ENCODE peak calls at places on chromosomes 6 and 20, in five cellular contexts. G, E, C, U and T are unnamed samples.

GRCh38 chr20:58660855-58661254 is 9.8 kb downstream of the STX16 start:
- DNase-seq in G (no peak), E (no peak), C (peak), U (no peak), T (no peak)

GRCh38 chr6:108564178-108564577 is 3.5 kb downstream of the FOXO3 start:
- DNase-seq in G (no peak), E (no peak), C (no peak), U (peak), T (no peak)

GRCh38 chr20:57598060-57598459 is 22.2 kb downstream of the ZBP1 start:
- DNase-seq in G (no peak), E (no peak), C (no peak), U (no peak), T (no peak)

GRCh38 chr6:133352046-133352445 is 110.9 kb downstream of the EYA4 start:
- DNase-seq in G (no peak), E (no peak), C (no peak), U (no peak), T (no peak)

GRCh38 chr6:12147557-12148316 is 135.6 kb downstream of the HIVEP1 start:
- DNase-seq in G (no peak), E (no peak), C (no peak), U (no peak), T (no peak)

GRCh38 chr6:111764238-111765182 is 108.7 kb downstream of the FYN start:
- DNase-seq in G (no peak), E (no peak), C (no peak), U (no peak), T (peak)

GRCh38 chr6:165645919-165646318 is 17.1 kb downstream of the PDE10A start:
- DNase-seq in G (no peak), E (no peak), C (no peak), U (no peak), T (no peak)

GRCh38 chr20:31990958-31991705 is 19.1 kb upstream of the CCM2L start:
- DNase-seq in G (no peak), E (no peak), C (no peak), U (no peak), T (no peak)

GRCh38 chr20:48205786-48206185 is 420.5 kb upstream of the SULF2 start:
- DNase-seq in G (no peak), E (no peak), C (no peak), U (no peak), T (no peak)

GRCh38 chr6:111813247-111814162 is 59.7 kb downstream of the FYN start:
- DNase-seq in G (no peak), E (no peak), C (no peak), U (no peak), T (no peak)

GRCh38 chr6:74343804-74344203 is 647.8 kb downstream of the CD109 start:
- DNase-seq in G (no peak), E (peak), C (no peak), U (peak), T (no peak)

GRCh38 chr6:119273799-119274595 is 75.6 kb downstream of the MAN1A1 start:
- DNase-seq in G (no peak), E (no peak), C (no peak), U (no peak), T (no peak)

GRCh38 chr6:20159781-20160540 is 52.3 kb downstream of the MBOAT1 start:
- DNase-seq in G (no peak), E (no peak), C (no peak), U (no peak), T (no peak)

GRCh38 chr6:49902856-49903255 is 36.5 kb upstream of the CRISP1 start:
- DNase-seq in G (no peak), E (no peak), C (no peak), U (no peak), T (no peak)

GRCh38 chr6:39197521-39198500 is 31.5 kb downstream of the KCNK5 start:
- DNase-seq in G (no peak), E (no peak), C (no peak), U (no peak), T (no peak)

GRCh38 chr20:22575087-22575721 is 9.2 kb downstream of the FOXA2 start:
- DNase-seq in G (no peak), E (peak), C (peak), U (no peak), T (no peak)

GRCh38 chr6:7701212-7701834 is 24.6 kb upstream of the BMP6 start:
- DNase-seq in G (no peak), E (no peak), C (no peak), U (no peak), T (no peak)

GRCh38 chr6:54801669-54802068 is 44.9 kb upstream of the FAM83B start:
- DNase-seq in G (no peak), E (no peak), C (no peak), U (peak), T (no peak)

GRCh38 chr20:34820805-34821578 is 4.5 kb downstream of the NCOA6 start:
- DNase-seq in G (no peak), E (no peak), C (no peak), U (no peak), T (no peak)

GRCh38 chr20:62020935-62021701 is 44.6 kb downstream of the TAF4 start:
- DNase-seq in G (peak), E (no peak), C (no peak), U (no peak), T (no peak)

GRCh38 chr20:4455996-4456395 is 265.7 kb upstream of the PRND start:
- DNase-seq in G (no peak), E (no peak), C (no peak), U (no peak), T (no peak)

GRCh38 chr6:77415706-77416105 is 47.6 kb downstream of the HTR1B start:
- DNase-seq in G (no peak), E (no peak), C (no peak), U (no peak), T (no peak)

GRCh38 chr6:142874676-142875075 is 70.3 kb downstream of the HIVEP2 start:
- DNase-seq in G (peak), E (peak), C (no peak), U (no peak), T (no peak)

GRCh38 chr6:110415297-110415916 is at the start of gene DDO:
- DNase-seq in G (peak), E (peak), C (no peak), U (no peak), T (no peak)

GRCh38 chr6:80332013-80332412 is 225.5 kb downstream of the BCKDHB start:
- DNase-seq in G (no peak), E (no peak), C (no peak), U (no peak), T (no peak)

GRCh38 chr20:33910056-33910455 is 83.7 kb upstream of the RALY start:
- DNase-seq in G (no peak), E (no peak), C (no peak), U (no peak), T (no peak)

GRCh38 chr20:49853640-49854039 is 41.0 kb downstream of the SLC9A8 start:
- DNase-seq in G (no peak), E (no peak), C (no peak), U (no peak), T (no peak)

GRCh38 chr6:123467437-123467836 is 169.3 kb downstream of the TRDN start:
- DNase-seq in G (no peak), E (no peak), C (no peak), U (no peak), T (no peak)

GRCh38 chr6:134035823-134036296 is 16.6 kb downstream of the SLC2A12 start:
- DNase-seq in G (no peak), E (peak), C (no peak), U (peak), T (peak)

GRCh38 chr6:158009935-158010585 is 28.4 kb downstream of the SYNJ2 start:
- DNase-seq in G (no peak), E (no peak), C (no peak), U (no peak), T (no peak)

GRCh38 chr6:122780114-122780513 is 598 bp downstream of the FABP7 start:
- DNase-seq in G (no peak), E (no peak), C (no peak), U (no peak), T (no peak)

GRCh38 chr6:125546827-125547226 is 202.6 kb upstream of the HEY2 start:
- DNase-seq in G (no peak), E (peak), C (no peak), U (peak), T (no peak)

GRCh38 chr6:104789770-104790190 is 69.9 kb downstream of the HACE1 start:
- DNase-seq in G (peak), E (peak), C (no peak), U (peak), T (no peak)

GRCh38 chr6:133983099-133983939 is 30.3 kb downstream of the TBPL1 start:
- DNase-seq in G (peak), E (peak), C (no peak), U (no peak), T (no peak)

GRCh38 chr20:14335122-14335521 is 2.3 kb downstream of the FLRT3 start:
- DNase-seq in G (no peak), E (no peak), C (no peak), U (no peak), T (no peak)
- H3K4me3 ChIP-seq in G (no peak), E (no peak), C (no peak), U (no peak), T (no peak)

GRCh38 chr20:11018668-11019170 is 344.9 kb upstream of the JAG1 start:
- DNase-seq in G (no peak), E (no peak), C (no peak), U (no peak), T (no peak)
- TF ChIP-seq SRF in G (no peak), E (no peak), C (no peak), U (no peak), T (no peak)

GRCh38 chr6:107106165-107106564 is 9.2 kb downstream of the BEND3 start:
- DNase-seq in G (no peak), E (no peak), C (no peak), U (no peak), T (no peak)
- H3K4me3 ChIP-seq in G (no peak), E (no peak), C (no peak), U (no peak), T (no peak)

GRCh38 chr20:54047048-54047447 is 23.3 kb downstream of the BCAS1 start:
- DNase-seq in G (no peak), E (no peak), C (no peak), U (no peak), T (no peak)
- TF ChIP-seq SRF in G (no peak), E (no peak), C (no peak), U (no peak), T (no peak)

GRCh38 chr6:27747637-27748036 is 164.6 kb downstream of the OR2B2 start:
- DNase-seq in G (no peak), E (no peak), C (no peak), U (no peak), T (no peak)

GRCh38 chr6:27748662-27749061 is 163.5 kb downstream of the OR2B2 start:
- DNase-seq in G (no peak), E (no peak), C (no peak), U (no peak), T (no peak)

GRCh38 chr6:27742833-27743573 is 169.2 kb downstream of the OR2B2 start:
- DNase-seq in G (no peak), E (no peak), C (no peak), U (no peak), T (no peak)

GRCh38 chr6:27743787-27744186 is 168.4 kb downstream of the OR2B2 start:
- DNase-seq in G (no peak), E (no peak), C (no peak), U (no peak), T (no peak)
- H3K4me3 ChIP-seq in G (no peak), E (no peak), C (no peak), U (no peak), T (no peak)

DNA sequence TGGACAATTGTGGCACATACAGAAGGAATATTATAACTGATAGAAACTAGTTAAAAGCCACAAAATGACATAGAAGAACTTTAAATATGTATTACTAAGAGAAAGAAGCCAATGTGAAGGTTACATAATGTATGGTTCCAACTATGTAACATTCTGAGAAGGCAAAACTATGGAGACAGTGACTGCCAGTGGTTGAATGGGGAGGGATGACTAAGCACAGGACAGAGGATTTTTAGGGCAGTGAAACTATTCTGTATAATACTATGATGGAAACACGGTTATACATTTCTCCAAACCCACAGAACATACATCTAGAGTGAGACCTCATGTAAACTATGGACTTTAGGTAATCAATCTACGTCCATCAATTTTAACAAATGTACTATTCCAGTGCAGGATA is 22.4 kb downstream of the SYNCRIP start:
- DNase-seq in G (no peak), E (no peak), C (no peak), U (no peak), T (no peak)
- TF ChIP-seq SRF in G (no peak), E (no peak), C (no peak), U (no peak), T (no peak)

GRCh38 chr6:27582928-27583725 is 110.2 kb upstream of the ZNF184 start:
- DNase-seq in G (peak), E (peak), C (peak), U (no peak), T (no peak)
- H3K4me3 ChIP-seq in G (peak), E (peak), C (peak), U (no peak), T (peak)